ENCODE peak calls at places on chromosomes 2 and 18, in four cellular contexts. P is AG08395; M is left lobe of liver; L is activated CD4-positive, alpha-beta T cell treated with anti-CD3 and anti-CD28 coated beads for 4 hours. E is an unnamed sample.

GRCh38 chr2:70070557-70071268 is 16.6 kb upstream of the PCBP1 start:
- DNase-seq in P (peak; percentile 93), M (peak; percentile 74), L (peak; percentile 62), E (peak; percentile 78)

GRCh38 chr2:16656784-16657391 is 8.7 kb downstream of the CYRIA start:
- DNase-seq in P (peak; percentile 38), M (no peak), L (no peak), E (no peak)

GRCh38 chr18:63970803-63971191 is 916 bp downstream of the SERPINB8 start:
- DNase-seq in P (peak; percentile 47), M (no peak), L (no peak), E (peak; percentile 62)

GRCh38 chr2:10547011-10547410 is 98.9 kb upstream of the ODC1 start:
- DNase-seq in P (peak; percentile 60), M (no peak), L (no peak), E (no peak)

GRCh38 chr2:7089898-7090510 is 172.8 kb downstream of the RNF144A start:
- DNase-seq in P (no peak), M (no peak), L (no peak), E (no peak)

GRCh38 chr2:119823734-119824334 is 64.1 kb downstream of the PTPN4 start:
- DNase-seq in P (peak; percentile 54), M (no peak), L (peak; percentile 39), E (no peak)

GRCh38 chr2:53490659-53491058 is 276.9 kb upstream of the CHAC2 start:
- DNase-seq in P (no peak), M (no peak), L (no peak), E (peak; percentile 46)

GRCh38 chr2:210477496-210477895 is 937 bp upstream of the LANCL1 start:
- DNase-seq in P (peak; percentile 81), M (no peak), L (peak; percentile 6), E (no peak)

GRCh38 chr18:42025491-42025890 is 70.5 kb downstream of the PIK3C3 start:
- DNase-seq in P (no peak), M (no peak), L (no peak), E (no peak)

GRCh38 chr2:86625096-86625495 is 1.4 kb upstream of the RNF103 start:
- DNase-seq in P (no peak), M (no peak), L (no peak), E (no peak)

GRCh38 chr2:30272761-30273573 is 41.6 kb downstream of the LBH start:
- DNase-seq in P (peak; percentile 84), M (no peak), L (no peak), E (no peak)

GRCh38 chr18:11946756-11947155 is 34.6 kb upstream of the IMPA2 start:
- DNase-seq in P (no peak), M (no peak), L (no peak), E (no peak)

GRCh38 chr2:202171246-202171833 is 67.1 kb downstream of the SUMO1 start:
- DNase-seq in P (no peak), M (no peak), L (no peak), E (no peak)

GRCh38 chr18:12442946-12443345 is 35.2 kb downstream of the PRELID3A start:
- DNase-seq in P (peak; percentile 12), M (no peak), L (no peak), E (no peak)

GRCh38 chr2:65686928-65687521 is 254.6 kb upstream of the SPRED2 start:
- DNase-seq in P (no peak), M (no peak), L (no peak), E (no peak)